ENCODE peak calls at places on chromosomes 11 and 22, in ten cellular contexts. D is bronchial epithelial cell; P is PC-9; C is brain microvascular endothelial cell; U is thyroid gland; R is HEK293T; L is pulmonary artery endothelial cell; B is NB4; K is activated naive CD8-positive, alpha-beta T cell treated with anti-CD3 and anti-CD28 coated beads, Interleukin-2, amount 50 U/mL, for 24 hours; F is activated T-cell treated with anti-CD3 and anti-CD28 coated beads for 1 hour. Q is an unnamed sample.

GRCh38 chr22:40764743-40765441 is 54.3 kb downstream of the SLC25A17 start:
- DNase-seq in C (no peak), P (no peak), D (no peak), R (no peak), K (peak; percentile 14), U (no peak), B (no peak), F (no peak), L (no peak), Q (no peak)

GRCh38 chr11:2379471-2380174 is 2.5 kb downstream of the CD81 start:
- DNase-seq in U (no peak), P (no peak), D (no peak), B (no peak), F (no peak), K (no peak), L (no peak), R (no peak), C (no peak), Q (no peak)

GRCh38 chr22:20604776-20605221 is 97.4 kb downstream of the MED15 start:
- DNase-seq in C (no peak), R (no peak), D (no peak), B (no peak), F (no peak), K (no peak), L (no peak), P (no peak), U (no peak), Q (no peak)

GRCh38 chr11:126519653-126520573 is 164.4 kb downstream of the ST3GAL4 start:
- DNase-seq in D (no peak), L (no peak), F (no peak), K (no peak), R (no peak), B (no peak), C (no peak), U (no peak), P (no peak), Q (no peak)

GRCh38 chr22:33361581-33361980 is 303.4 kb upstream of the SYN3 start:
- DNase-seq in U (no peak), B (peak; percentile 3), P (no peak), C (peak; percentile 28), F (no peak), R (no peak), K (no peak), L (no peak), D (peak; percentile 29), Q (no peak)

GRCh38 chr11:104390696-104391095 is 226.7 kb upstream of the PDGFD start:
- DNase-seq in F (no peak), L (no peak), K (no peak), R (no peak), C (peak; percentile 25), D (no peak), B (no peak), U (no peak), P (no peak), Q (no peak)

GRCh38 chr11:104908186-104908531 is 9.9 kb upstream of the CASP12 start:
- DNase-seq in C (no peak), L (no peak), U (no peak), R (no peak), K (no peak), D (no peak), B (no peak), P (no peak), F (no peak), Q (no peak)

GRCh38 chr11:75792997-75793800 is 21.8 kb upstream of the UVRAG start:
- DNase-seq in R (no peak), F (no peak), C (no peak), D (no peak), B (no peak), K (no peak), P (no peak), U (no peak), L (no peak), Q (no peak)

GRCh38 chr11:61035086-61035835 is 63.8 kb downstream of the CD6 start:
- DNase-seq in C (no peak), B (no peak), P (no peak), L (no peak), U (no peak), F (no peak), K (no peak), R (no peak), D (no peak), Q (no peak)

GRCh38 chr11:126817523-126818450 is 182.8 kb downstream of the KIRREL3 start:
- DNase-seq in P (no peak), U (no peak), D (no peak), K (no peak), L (no peak), F (no peak), B (no peak), R (no peak), C (no peak), Q (no peak)

GRCh38 chr22:30036656-30037055 is 43.6 kb upstream of the HORMAD2 start:
- DNase-seq in L (no peak), B (no peak), C (peak; percentile 25), D (peak; percentile 50), U (no peak), K (no peak), P (peak; percentile 26), R (no peak), F (no peak), Q (peak; percentile 16)

GRCh38 chr11:84993386-84993785 is 633.8 kb downstream of the DLG2 start:
- DNase-seq in K (no peak), C (no peak), L (no peak), U (no peak), F (no peak), B (peak; percentile 42), P (peak; percentile 1), R (no peak), D (peak; percentile 34), Q (peak; percentile 1)

GRCh38 chr22:37551981-37552380 is 8.3 kb upstream of the CDC42EP1 start:
- DNase-seq in K (no peak), B (no peak), U (no peak), D (no peak), R (no peak), F (no peak), C (no peak), P (no peak), L (no peak), Q (no peak)

GRCh38 chr22:22916215-22916951 is 28.8 kb downstream of the IGLL5 start:
- DNase-seq in U (no peak), D (no peak), P (no peak), C (no peak), R (no peak), F (no peak), K (no peak), L (no peak), B (no peak), Q (no peak)

GRCh38 chr11:1855886-1856265 is 3.0 kb downstream of the LSP1 start:
- DNase-seq in P (no peak), D (no peak), L (no peak), C (no peak), F (no peak), U (no peak), K (no peak), B (no peak), R (no peak), Q (no peak)

GRCh38 chr22:37259540-37260029 is 15.5 kb upstream of the RAC2 start:
- DNase-seq in F (no peak), C (peak; percentile 53), B (no peak), L (no peak), K (no peak), P (peak; percentile 47), D (peak; percentile 40), U (no peak), R (no peak), Q (peak; percentile 54)

GRCh38 chr11:26572770-26573402 is 823 bp upstream of the MUC15 start:
- DNase-seq in L (no peak), U (peak; percentile 82), R (no peak), C (no peak), P (peak; percentile 11), K (no peak), D (peak; percentile 35), F (no peak), B (no peak), Q (no peak)

GRCh38 chr11:88042238-88043032 is 132.8 kb downstream of the RAB38 start:
- DNase-seq in K (no peak), U (no peak), C (no peak), D (no peak), R (no peak), F (no peak), B (no peak), L (no peak), P (no peak), Q (no peak)

GRCh38 chr11:33594188-33594587 is 106.4 kb downstream of the C11orf91 start:
- DNase-seq in U (no peak), R (no peak), K (no peak), B (no peak), P (no peak), C (no peak), L (no peak), F (no peak), D (no peak), Q (no peak)

Q was measured in HCT116.